ENCODE peak calls at places on chromosomes 6 and 20, in seven cellular contexts. One of them, this sample, is unnamed.

GRCh38 chr6:11460001-11460668 is 77.4 kb upstream of the TMEM170B start:
- DNase-seq in glutamatergic neuron: no peak
- DNase-seq in tibial artery: no peak
- DNase-seq in activated CD4-positive, alpha-beta T cell treated with anti-CD3 and anti-CD28 coated beads, Interleukin-2, amount 10 ng/mL, durations not matched to agents 7 days and 5 days: no peak
- DNase-seq in left cardiac atrium: no peak
- DNase-seq in CD4-positive, alpha-beta T cell: no peak
- DNase-seq in GM23338: no peak
- DNase-seq in this sample: no peak

GRCh38 chr20:51633430-51633829 is 90.9 kb upstream of the NFATC2 start:
- DNase-seq in glutamatergic neuron: no peak
- DNase-seq in tibial artery: no peak
- DNase-seq in activated CD4-positive, alpha-beta T cell treated with anti-CD3 and anti-CD28 coated beads, Interleukin-2, amount 10 ng/mL, durations not matched to agents 7 days and 5 days: no peak
- DNase-seq in left cardiac atrium: no peak
- DNase-seq in CD4-positive, alpha-beta T cell: no peak
- DNase-seq in GM23338: no peak
- DNase-seq in this sample: no peak

GRCh38 chr6:107600936-107601335 is 111.0 kb downstream of the SOBP start:
- DNase-seq in glutamatergic neuron: no peak
- DNase-seq in tibial artery: no peak
- DNase-seq in activated CD4-positive, alpha-beta T cell treated with anti-CD3 and anti-CD28 coated beads, Interleukin-2, amount 10 ng/mL, durations not matched to agents 7 days and 5 days: no peak
- DNase-seq in left cardiac atrium: peak
- DNase-seq in CD4-positive, alpha-beta T cell: no peak
- DNase-seq in GM23338: peak
- DNase-seq in this sample: no peak

GRCh38 chr20:53547664-53548239 is 45.9 kb downstream of the ZNF217 start:
- DNase-seq in glutamatergic neuron: peak
- DNase-seq in tibial artery: peak
- DNase-seq in activated CD4-positive, alpha-beta T cell treated with anti-CD3 and anti-CD28 coated beads, Interleukin-2, amount 10 ng/mL, durations not matched to agents 7 days and 5 days: peak
- DNase-seq in left cardiac atrium: no peak
- DNase-seq in CD4-positive, alpha-beta T cell: no peak
- DNase-seq in GM23338: peak
- DNase-seq in this sample: peak

GRCh38 chr20:59723607-59724456 is 119.5 kb downstream of the PHACTR3 start:
- DNase-seq in glutamatergic neuron: no peak
- DNase-seq in tibial artery: no peak
- DNase-seq in activated CD4-positive, alpha-beta T cell treated with anti-CD3 and anti-CD28 coated beads, Interleukin-2, amount 10 ng/mL, durations not matched to agents 7 days and 5 days: no peak
- DNase-seq in left cardiac atrium: no peak
- DNase-seq in CD4-positive, alpha-beta T cell: no peak
- DNase-seq in GM23338: no peak
- DNase-seq in this sample: no peak

GRCh38 chr6:35419431-35419830 is 32.7 kb upstream of the FANCE start:
- DNase-seq in glutamatergic neuron: no peak
- DNase-seq in tibial artery: no peak
- DNase-seq in activated CD4-positive, alpha-beta T cell treated with anti-CD3 and anti-CD28 coated beads, Interleukin-2, amount 10 ng/mL, durations not matched to agents 7 days and 5 days: peak
- DNase-seq in left cardiac atrium: no peak
- DNase-seq in CD4-positive, alpha-beta T cell: no peak
- DNase-seq in GM23338: peak
- DNase-seq in this sample: no peak

GRCh38 chr6:30044630-30045029 is 16.4 kb upstream of the POLR1H start:
- DNase-seq in glutamatergic neuron: no peak
- DNase-seq in tibial artery: no peak
- DNase-seq in activated CD4-positive, alpha-beta T cell treated with anti-CD3 and anti-CD28 coated beads, Interleukin-2, amount 10 ng/mL, durations not matched to agents 7 days and 5 days: no peak
- DNase-seq in left cardiac atrium: no peak
- DNase-seq in CD4-positive, alpha-beta T cell: no peak
- DNase-seq in GM23338: no peak
- DNase-seq in this sample: no peak

GRCh38 chr6:163438298-163438939 is 23.9 kb downstream of the QKI start:
- DNase-seq in glutamatergic neuron: no peak
- DNase-seq in tibial artery: no peak
- DNase-seq in activated CD4-positive, alpha-beta T cell treated with anti-CD3 and anti-CD28 coated beads, Interleukin-2, amount 10 ng/mL, durations not matched to agents 7 days and 5 days: no peak
- DNase-seq in left cardiac atrium: no peak
- DNase-seq in CD4-positive, alpha-beta T cell: no peak
- DNase-seq in GM23338: no peak
- DNase-seq in this sample: no peak

GRCh38 chr6:107545761-107546160 is 55.8 kb downstream of the SOBP start:
- DNase-seq in glutamatergic neuron: no peak
- DNase-seq in tibial artery: no peak
- DNase-seq in activated CD4-positive, alpha-beta T cell treated with anti-CD3 and anti-CD28 coated beads, Interleukin-2, amount 10 ng/mL, durations not matched to agents 7 days and 5 days: no peak
- DNase-seq in left cardiac atrium: no peak
- DNase-seq in CD4-positive, alpha-beta T cell: no peak
- DNase-seq in GM23338: no peak
- DNase-seq in this sample: no peak

GRCh38 chr6:139891471-139891870 is 517.0 kb upstream of the CITED2 start:
- DNase-seq in glutamatergic neuron: no peak
- DNase-seq in tibial artery: no peak
- DNase-seq in activated CD4-positive, alpha-beta T cell treated with anti-CD3 and anti-CD28 coated beads, Interleukin-2, amount 10 ng/mL, durations not matched to agents 7 days and 5 days: no peak
- DNase-seq in left cardiac atrium: no peak
- DNase-seq in CD4-positive, alpha-beta T cell: no peak
- DNase-seq in GM23338: no peak
- DNase-seq in this sample: no peak

GRCh38 chr6:39841291-39841690 is 49.1 kb downstream of the DAAM2 start:
- DNase-seq in glutamatergic neuron: no peak
- DNase-seq in tibial artery: no peak
- DNase-seq in activated CD4-positive, alpha-beta T cell treated with anti-CD3 and anti-CD28 coated beads, Interleukin-2, amount 10 ng/mL, durations not matched to agents 7 days and 5 days: no peak
- DNase-seq in left cardiac atrium: no peak
- DNase-seq in CD4-positive, alpha-beta T cell: no peak
- DNase-seq in GM23338: no peak
- DNase-seq in this sample: no peak

GRCh38 chr20:51361258-51361657 is 181.3 kb downstream of the NFATC2 start:
- DNase-seq in glutamatergic neuron: no peak
- DNase-seq in tibial artery: no peak
- DNase-seq in activated CD4-positive, alpha-beta T cell treated with anti-CD3 and anti-CD28 coated beads, Interleukin-2, amount 10 ng/mL, durations not matched to agents 7 days and 5 days: no peak
- DNase-seq in left cardiac atrium: no peak
- DNase-seq in CD4-positive, alpha-beta T cell: no peak
- DNase-seq in GM23338: no peak
- DNase-seq in this sample: no peak

GRCh38 chr6:5214570-5215052 is 46.1 kb downstream of the LYRM4 start:
- DNase-seq in glutamatergic neuron: peak
- DNase-seq in tibial artery: no peak
- DNase-seq in activated CD4-positive, alpha-beta T cell treated with anti-CD3 and anti-CD28 coated beads, Interleukin-2, amount 10 ng/mL, durations not matched to agents 7 days and 5 days: no peak
- DNase-seq in left cardiac atrium: peak
- DNase-seq in CD4-positive, alpha-beta T cell: no peak
- DNase-seq in GM23338: peak
- DNase-seq in this sample: no peak

GRCh38 chr6:25175216-25175615 is 104.0 kb upstream of the CARMIL1 start:
- DNase-seq in glutamatergic neuron: no peak
- DNase-seq in tibial artery: no peak
- DNase-seq in activated CD4-positive, alpha-beta T cell treated with anti-CD3 and anti-CD28 coated beads, Interleukin-2, amount 10 ng/mL, durations not matched to agents 7 days and 5 days: no peak
- DNase-seq in left cardiac atrium: no peak
- DNase-seq in CD4-positive, alpha-beta T cell: no peak
- DNase-seq in GM23338: no peak
- DNase-seq in this sample: no peak

GRCh38 chr6:52162940-52163908 is 23.0 kb upstream of the IL17A start:
- DNase-seq in glutamatergic neuron: no peak
- DNase-seq in tibial artery: no peak
- DNase-seq in activated CD4-positive, alpha-beta T cell treated with anti-CD3 and anti-CD28 coated beads, Interleukin-2, amount 10 ng/mL, durations not matched to agents 7 days and 5 days: peak
- DNase-seq in left cardiac atrium: no peak
- DNase-seq in CD4-positive, alpha-beta T cell: no peak
- DNase-seq in GM23338: peak
- DNase-seq in this sample: peak

GRCh38 chr20:40630723-40631631 is 58.1 kb downstream of the MAFB start:
- DNase-seq in glutamatergic neuron: no peak
- DNase-seq in tibial artery: no peak
- DNase-seq in activated CD4-positive, alpha-beta T cell treated with anti-CD3 and anti-CD28 coated beads, Interleukin-2, amount 10 ng/mL, durations not matched to agents 7 days and 5 days: no peak
- DNase-seq in left cardiac atrium: no peak
- DNase-seq in CD4-positive, alpha-beta T cell: no peak
- DNase-seq in GM23338: no peak
- DNase-seq in this sample: no peak

This sample was measured in effector memory CD8-positive, alpha-beta T cell.